ENCODE peak calls at places on chromosome 19, in eight cellular contexts. One of them, this sample, is unnamed.

GRCh38 chr19:29945433-29945832 is 3.4 kb downstream of the URI1 start:
- DNase-seq in GM04504: no peak
- DNase-seq in HCEC 1CT: peak; percentile 24
- DNase-seq in T follicular helper cell: no peak
- DNase-seq in SW 1271: no peak
- DNase-seq in activated T-helper 1 cell treated with Interleukin-2 at 50 U/mL for 16 hours: no peak
- DNase-seq in GM23248: peak; percentile 43
- DNase-seq in fibroblast of pulmonary artery: no peak
- DNase-seq in this sample: no peak

GRCh38 chr19:3607398-3608078 is 863 bp upstream of the TBXA2R start:
- DNase-seq in GM04504: no peak
- DNase-seq in HCEC 1CT: peak; percentile 19
- DNase-seq in T follicular helper cell: no peak
- DNase-seq in SW 1271: no peak
- DNase-seq in activated T-helper 1 cell treated with Interleukin-2 at 50 U/mL for 16 hours: no peak
- DNase-seq in GM23248: peak; percentile 44
- DNase-seq in fibroblast of pulmonary artery: peak; percentile 51
- DNase-seq in this sample: no peak

GRCh38 chr19:32404939-32405430 is 585 bp upstream of the DPY19L3 start:
- DNase-seq in GM04504: peak; percentile 24
- DNase-seq in HCEC 1CT: no peak
- DNase-seq in T follicular helper cell: no peak
- DNase-seq in SW 1271: peak; percentile 36
- DNase-seq in activated T-helper 1 cell treated with Interleukin-2 at 50 U/mL for 16 hours: peak; percentile 0
- DNase-seq in GM23248: peak; percentile 55
- DNase-seq in fibroblast of pulmonary artery: peak; percentile 41
- DNase-seq in this sample: peak; percentile 2

GRCh38 chr19:39009001-39009400 is 23.3 kb downstream of the FBXO27 start:
- DNase-seq in GM04504: no peak
- DNase-seq in HCEC 1CT: no peak
- DNase-seq in T follicular helper cell: no peak
- DNase-seq in SW 1271: no peak
- DNase-seq in activated T-helper 1 cell treated with Interleukin-2 at 50 U/mL for 16 hours: no peak
- DNase-seq in GM23248: no peak
- DNase-seq in fibroblast of pulmonary artery: no peak
- DNase-seq in this sample: no peak

GRCh38 chr19:11699931-11700794 is 38.6 kb downstream of the ZNF823 start:
- DNase-seq in GM04504: no peak
- DNase-seq in HCEC 1CT: peak; percentile 15
- DNase-seq in T follicular helper cell: no peak
- DNase-seq in SW 1271: peak; percentile 19
- DNase-seq in activated T-helper 1 cell treated with Interleukin-2 at 50 U/mL for 16 hours: no peak
- DNase-seq in GM23248: peak; percentile 50
- DNase-seq in fibroblast of pulmonary artery: peak; percentile 60
- DNase-seq in this sample: no peak

GRCh38 chr19:13169769-13170168 is 19.6 kb downstream of the IER2 start:
- DNase-seq in GM04504: no peak
- DNase-seq in HCEC 1CT: peak; percentile 61
- DNase-seq in T follicular helper cell: no peak
- DNase-seq in SW 1271: peak; percentile 72
- DNase-seq in activated T-helper 1 cell treated with Interleukin-2 at 50 U/mL for 16 hours: no peak
- DNase-seq in GM23248: peak; percentile 89
- DNase-seq in fibroblast of pulmonary artery: no peak
- DNase-seq in this sample: no peak

GRCh38 chr19:27920774-27921173 is 1292.2 kb downstream of the UQCRFS1 start:
- DNase-seq in GM04504: no peak
- DNase-seq in HCEC 1CT: no peak
- DNase-seq in T follicular helper cell: no peak
- DNase-seq in SW 1271: no peak
- DNase-seq in activated T-helper 1 cell treated with Interleukin-2 at 50 U/mL for 16 hours: no peak
- DNase-seq in GM23248: no peak
- DNase-seq in fibroblast of pulmonary artery: no peak
- DNase-seq in this sample: no peak

GRCh38 chr19:41096353-41096752 is 8.1 kb downstream of the CYP2A13 start:
- DNase-seq in GM04504: no peak
- DNase-seq in HCEC 1CT: no peak
- DNase-seq in T follicular helper cell: no peak
- DNase-seq in SW 1271: no peak
- DNase-seq in activated T-helper 1 cell treated with Interleukin-2 at 50 U/mL for 16 hours: no peak
- DNase-seq in GM23248: no peak
- DNase-seq in fibroblast of pulmonary artery: no peak
- DNase-seq in this sample: no peak

GRCh38 chr19:16895467-16896097 is 6.8 kb downstream of the F2RL3 start:
- DNase-seq in GM04504: no peak
- DNase-seq in HCEC 1CT: no peak
- DNase-seq in T follicular helper cell: no peak
- DNase-seq in SW 1271: no peak
- DNase-seq in activated T-helper 1 cell treated with Interleukin-2 at 50 U/mL for 16 hours: no peak
- DNase-seq in GM23248: no peak
- DNase-seq in fibroblast of pulmonary artery: peak; percentile 31
- DNase-seq in this sample: no peak

GRCh38 chr19:19501798-19502197 is 13.6 kb downstream of the TSSK6 start:
- DNase-seq in GM04504: no peak
- DNase-seq in HCEC 1CT: no peak
- DNase-seq in T follicular helper cell: no peak
- DNase-seq in SW 1271: no peak
- DNase-seq in activated T-helper 1 cell treated with Interleukin-2 at 50 U/mL for 16 hours: no peak
- DNase-seq in GM23248: no peak
- DNase-seq in fibroblast of pulmonary artery: no peak
- DNase-seq in this sample: no peak

GRCh38 chr19:51521796-51522195 is 9.7 kb downstream of the SIGLEC6 start:
- DNase-seq in GM04504: no peak
- DNase-seq in HCEC 1CT: no peak
- DNase-seq in T follicular helper cell: no peak
- DNase-seq in SW 1271: no peak
- DNase-seq in activated T-helper 1 cell treated with Interleukin-2 at 50 U/mL for 16 hours: no peak
- DNase-seq in GM23248: no peak
- DNase-seq in fibroblast of pulmonary artery: no peak
- DNase-seq in this sample: no peak

GRCh38 chr19:33506498-33506897 is 15.1 kb downstream of the PEPD start:
- DNase-seq in GM04504: no peak
- DNase-seq in HCEC 1CT: no peak
- DNase-seq in T follicular helper cell: no peak
- DNase-seq in SW 1271: no peak
- DNase-seq in activated T-helper 1 cell treated with Interleukin-2 at 50 U/mL for 16 hours: no peak
- DNase-seq in GM23248: no peak
- DNase-seq in fibroblast of pulmonary artery: no peak
- DNase-seq in this sample: no peak

GRCh38 chr19:43872547-43873336 is 45.6 kb downstream of the ZNF283 start:
- DNase-seq in GM04504: no peak
- DNase-seq in HCEC 1CT: no peak
- DNase-seq in T follicular helper cell: no peak
- DNase-seq in SW 1271: no peak
- DNase-seq in activated T-helper 1 cell treated with Interleukin-2 at 50 U/mL for 16 hours: no peak
- DNase-seq in GM23248: no peak
- DNase-seq in fibroblast of pulmonary artery: no peak
- DNase-seq in this sample: no peak

GRCh38 chr19:33552191-33552927 is 30.8 kb upstream of the PEPD start:
- DNase-seq in GM04504: no peak
- DNase-seq in HCEC 1CT: no peak
- DNase-seq in T follicular helper cell: no peak
- DNase-seq in SW 1271: no peak
- DNase-seq in activated T-helper 1 cell treated with Interleukin-2 at 50 U/mL for 16 hours: no peak
- DNase-seq in GM23248: no peak
- DNase-seq in fibroblast of pulmonary artery: no peak
- DNase-seq in this sample: no peak

GRCh38 chr19:861756-862528 is 2.5 kb downstream of the CFD start:
- DNase-seq in GM04504: no peak
- DNase-seq in HCEC 1CT: peak; percentile 13
- DNase-seq in T follicular helper cell: peak; percentile 61
- DNase-seq in SW 1271: no peak
- DNase-seq in activated T-helper 1 cell treated with Interleukin-2 at 50 U/mL for 16 hours: peak; percentile 51
- DNase-seq in GM23248: peak; percentile 50
- DNase-seq in fibroblast of pulmonary artery: peak; percentile 28
- DNase-seq in this sample: peak; percentile 62

GRCh38 chr19:49497790-49498106 is 1.5 kb downstream of the RPS11 start:
- DNase-seq in GM04504: no peak
- DNase-seq in HCEC 1CT: no peak
- DNase-seq in T follicular helper cell: no peak
- DNase-seq in SW 1271: no peak
- DNase-seq in activated T-helper 1 cell treated with Interleukin-2 at 50 U/mL for 16 hours: no peak
- DNase-seq in GM23248: no peak
- DNase-seq in fibroblast of pulmonary artery: no peak
- DNase-seq in this sample: no peak

GRCh38 chr19:5903502-5904301 is at the start of gene NDUFA11:
- DNase-seq in GM04504: no peak
- DNase-seq in HCEC 1CT: peak; percentile 92
- DNase-seq in T follicular helper cell: peak; percentile 96
- DNase-seq in SW 1271: peak; percentile 96
- DNase-seq in activated T-helper 1 cell treated with Interleukin-2 at 50 U/mL for 16 hours: peak; percentile 93
- DNase-seq in GM23248: peak; percentile 97
- DNase-seq in fibroblast of pulmonary artery: peak; percentile 96
- DNase-seq in this sample: peak; percentile 98

GRCh38 chr19:42135836-42136235 is 3.6 kb upstream of the POU2F2 start:
- DNase-seq in GM04504: no peak
- DNase-seq in HCEC 1CT: no peak
- DNase-seq in T follicular helper cell: no peak
- DNase-seq in SW 1271: no peak
- DNase-seq in activated T-helper 1 cell treated with Interleukin-2 at 50 U/mL for 16 hours: no peak
- DNase-seq in GM23248: no peak
- DNase-seq in fibroblast of pulmonary artery: no peak
- DNase-seq in this sample: no peak

GRCh38 chr19:38033658-38034150 is 126.7 kb downstream of the SIPA1L3 start:
- DNase-seq in GM04504: no peak
- DNase-seq in HCEC 1CT: no peak
- DNase-seq in T follicular helper cell: no peak
- DNase-seq in SW 1271: no peak
- DNase-seq in activated T-helper 1 cell treated with Interleukin-2 at 50 U/mL for 16 hours: no peak
- DNase-seq in GM23248: no peak
- DNase-seq in fibroblast of pulmonary artery: peak; percentile 12
- DNase-seq in this sample: no peak

GRCh38 chr19:44927746-44928145 is 13.3 kb downstream of the APOC1 start:
- DNase-seq in GM04504: no peak
- DNase-seq in HCEC 1CT: peak; percentile 23
- DNase-seq in T follicular helper cell: no peak
- DNase-seq in SW 1271: no peak
- DNase-seq in activated T-helper 1 cell treated with Interleukin-2 at 50 U/mL for 16 hours: no peak
- DNase-seq in GM23248: peak; percentile 27
- DNase-seq in fibroblast of pulmonary artery: peak; percentile 84
- DNase-seq in this sample: no peak

GRCh38 chr19:29293292-29293691 is 80.3 kb upstream of the UQCRFS1 start:
- DNase-seq in GM04504: no peak
- DNase-seq in HCEC 1CT: no peak
- DNase-seq in T follicular helper cell: no peak
- DNase-seq in SW 1271: no peak
- DNase-seq in activated T-helper 1 cell treated with Interleukin-2 at 50 U/mL for 16 hours: no peak
- DNase-seq in GM23248: no peak
- DNase-seq in fibroblast of pulmonary artery: no peak
- DNase-seq in this sample: no peak

GRCh38 chr19:55086730-55087541 is 11.3 kb downstream of the EPS8L1 start:
- DNase-seq in GM04504: peak; percentile 89
- DNase-seq in HCEC 1CT: peak; percentile 95
- DNase-seq in T follicular helper cell: peak; percentile 30
- DNase-seq in SW 1271: no peak
- DNase-seq in activated T-helper 1 cell treated with Interleukin-2 at 50 U/mL for 16 hours: no peak
- DNase-seq in GM23248: peak; percentile 97
- DNase-seq in fibroblast of pulmonary artery: peak; percentile 95
- DNase-seq in this sample: peak; percentile 23

GRCh38 chr19:47707135-47707925 is 5.9 kb upstream of the EHD2 start:
- DNase-seq in GM04504: peak; percentile 44
- DNase-seq in HCEC 1CT: peak; percentile 55
- DNase-seq in T follicular helper cell: peak; percentile 54
- DNase-seq in SW 1271: peak; percentile 18
- DNase-seq in activated T-helper 1 cell treated with Interleukin-2 at 50 U/mL for 16 hours: peak; percentile 46
- DNase-seq in GM23248: peak; percentile 86
- DNase-seq in fibroblast of pulmonary artery: peak; percentile 83
- DNase-seq in this sample: peak; percentile 57

GRCh38 chr19:801861-802496 is 4.7 kb downstream of the PTBP1 start:
- DNase-seq in GM04504: no peak
- DNase-seq in HCEC 1CT: no peak
- DNase-seq in T follicular helper cell: no peak
- DNase-seq in SW 1271: no peak
- DNase-seq in activated T-helper 1 cell treated with Interleukin-2 at 50 U/mL for 16 hours: no peak
- DNase-seq in GM23248: peak; percentile 73
- DNase-seq in fibroblast of pulmonary artery: peak; percentile 69
- DNase-seq in this sample: no peak

GRCh38 chr19:18906605-18907519 is 10.9 kb upstream of the CERS1 start:
- DNase-seq in GM04504: no peak
- DNase-seq in HCEC 1CT: no peak
- DNase-seq in T follicular helper cell: no peak
- DNase-seq in SW 1271: no peak
- DNase-seq in activated T-helper 1 cell treated with Interleukin-2 at 50 U/mL for 16 hours: no peak
- DNase-seq in GM23248: no peak
- DNase-seq in fibroblast of pulmonary artery: no peak
- DNase-seq in this sample: no peak

GRCh38 chr19:6739390-6739883 is at the start of gene TRIP10:
- DNase-seq in GM04504: peak; percentile 53
- DNase-seq in HCEC 1CT: peak; percentile 72
- DNase-seq in T follicular helper cell: peak; percentile 73
- DNase-seq in SW 1271: peak; percentile 72
- DNase-seq in activated T-helper 1 cell treated with Interleukin-2 at 50 U/mL for 16 hours: peak; percentile 75
- DNase-seq in GM23248: peak; percentile 90
- DNase-seq in fibroblast of pulmonary artery: peak; percentile 83
- DNase-seq in this sample: peak; percentile 78

GRCh38 chr19:22327321-22327720 is 41.1 kb downstream of the ZNF729 start:
- DNase-seq in GM04504: no peak
- DNase-seq in HCEC 1CT: no peak
- DNase-seq in T follicular helper cell: no peak
- DNase-seq in SW 1271: no peak
- DNase-seq in activated T-helper 1 cell treated with Interleukin-2 at 50 U/mL for 16 hours: no peak
- DNase-seq in GM23248: no peak
- DNase-seq in fibroblast of pulmonary artery: no peak
- DNase-seq in this sample: no peak

GRCh38 chr19:33434886-33435705 is 61.6 kb downstream of the CEBPG start:
- DNase-seq in GM04504: no peak
- DNase-seq in HCEC 1CT: peak; percentile 8
- DNase-seq in T follicular helper cell: no peak
- DNase-seq in SW 1271: no peak
- DNase-seq in activated T-helper 1 cell treated with Interleukin-2 at 50 U/mL for 16 hours: no peak
- DNase-seq in GM23248: peak; percentile 60
- DNase-seq in fibroblast of pulmonary artery: peak; percentile 18
- DNase-seq in this sample: no peak

GRCh38 chr19:47663435-47663910 is 49.7 kb upstream of the EHD2 start:
- DNase-seq in GM04504: peak; percentile 80
- DNase-seq in HCEC 1CT: peak; percentile 92
- DNase-seq in T follicular helper cell: no peak
- DNase-seq in SW 1271: peak; percentile 20
- DNase-seq in activated T-helper 1 cell treated with Interleukin-2 at 50 U/mL for 16 hours: no peak
- DNase-seq in GM23248: peak; percentile 92
- DNase-seq in fibroblast of pulmonary artery: peak; percentile 90
- DNase-seq in this sample: no peak

GRCh38 chr19:6020972-6021805 is 43.2 kb upstream of the RANBP3 start:
- DNase-seq in GM04504: no peak
- DNase-seq in HCEC 1CT: no peak
- DNase-seq in T follicular helper cell: no peak
- DNase-seq in SW 1271: no peak
- DNase-seq in activated T-helper 1 cell treated with Interleukin-2 at 50 U/mL for 16 hours: no peak
- DNase-seq in GM23248: no peak
- DNase-seq in fibroblast of pulmonary artery: no peak
- DNase-seq in this sample: no peak

GRCh38 chr19:33447336-33448158 is 74.0 kb downstream of the CEBPG start:
- DNase-seq in GM04504: no peak
- DNase-seq in HCEC 1CT: no peak
- DNase-seq in T follicular helper cell: no peak
- DNase-seq in SW 1271: no peak
- DNase-seq in activated T-helper 1 cell treated with Interleukin-2 at 50 U/mL for 16 hours: no peak
- DNase-seq in GM23248: no peak
- DNase-seq in fibroblast of pulmonary artery: no peak
- DNase-seq in this sample: no peak

GRCh38 chr19:55305491-55305890 is 19.6 kb downstream of the TMEM150B start:
- DNase-seq in GM04504: no peak
- DNase-seq in HCEC 1CT: no peak
- DNase-seq in T follicular helper cell: peak; percentile 51
- DNase-seq in SW 1271: peak; percentile 7
- DNase-seq in activated T-helper 1 cell treated with Interleukin-2 at 50 U/mL for 16 hours: peak; percentile 13
- DNase-seq in GM23248: peak; percentile 50
- DNase-seq in fibroblast of pulmonary artery: peak; percentile 31
- DNase-seq in this sample: peak; percentile 54

GRCh38 chr19:40348961-40349507 is 539 bp downstream of the PLD3 start:
- DNase-seq in GM04504: peak; percentile 17
- DNase-seq in HCEC 1CT: peak; percentile 28
- DNase-seq in T follicular helper cell: no peak
- DNase-seq in SW 1271: peak; percentile 51
- DNase-seq in activated T-helper 1 cell treated with Interleukin-2 at 50 U/mL for 16 hours: no peak
- DNase-seq in GM23248: peak; percentile 89
- DNase-seq in fibroblast of pulmonary artery: peak; percentile 64
- DNase-seq in this sample: no peak

GRCh38 chr19:13849991-13850909 is 26.7 kb upstream of the NANOS3 start:
- DNase-seq in GM04504: no peak
- DNase-seq in HCEC 1CT: peak; percentile 79
- DNase-seq in T follicular helper cell: no peak
- DNase-seq in SW 1271: no peak
- DNase-seq in activated T-helper 1 cell treated with Interleukin-2 at 50 U/mL for 16 hours: peak; percentile 60
- DNase-seq in GM23248: peak; percentile 89
- DNase-seq in fibroblast of pulmonary artery: peak; percentile 84
- DNase-seq in this sample: peak; percentile 46